ENCODE peak calls at places on chromosomes 11 and 22, in ten cellular contexts. P, W, A, D, V, U, O, Z, E and N are unnamed samples.
A peak's percentile ranks its signal among the peaks of the same experiment; 100 is the strongest.

GRCh38 chr11:100789500-100789899 is 102.4 kb downstream of the ARHGAP42 start:
- DNase-seq in P (no peak), O (peak; percentile 76), U (peak; percentile 50), W (no peak), E (peak; percentile 21), D (peak; percentile 11), V (peak; percentile 50), A (no peak), Z (no peak), N (no peak)

GRCh38 chr22:24474221-24474620 is 20.9 kb upstream of the UPB1 start:
- DNase-seq in A (no peak), Z (peak; percentile 66), D (peak; percentile 68), U (no peak), P (no peak), E (no peak), W (no peak), O (no peak), V (no peak), N (no peak)

GRCh38 chr11:64360403-64360980 is 1.5 kb downstream of the RPS6KA4 start:
- DNase-seq in D (no peak), U (peak; percentile 44), Z (no peak), P (no peak), W (no peak), E (peak; percentile 23), V (no peak), A (no peak), O (no peak), N (no peak)

GRCh38 chr11:15194671-15195415 is 80.1 kb downstream of the INSC start:
- DNase-seq in W (no peak), U (no peak), A (no peak), Z (no peak), O (no peak), V (no peak), P (no peak), E (peak; percentile 14), D (peak; percentile 65), N (no peak)

GRCh38 chr11:62124186-62125113 is 639 bp downstream of the INCENP start:
- DNase-seq in Z (peak; percentile 66), U (peak; percentile 69), A (no peak), P (peak; percentile 14), V (peak; percentile 46), D (peak; percentile 27), E (peak; percentile 45), O (peak; percentile 58), W (no peak), N (peak; percentile 32)

GRCh38 chr11:72716291-72716690 is 35.9 kb downstream of the ARAP1 start:
- DNase-seq in O (no peak), Z (no peak), U (peak; percentile 32), D (peak; percentile 28), E (no peak), A (no peak), V (no peak), W (no peak), P (no peak), N (no peak)

GRCh38 chr22:17339095-17339693 is 30.1 kb upstream of the CECR2 start:
- DNase-seq in E (no peak), Z (peak; percentile 11), A (no peak), P (no peak), O (no peak), V (no peak), W (no peak), D (no peak), U (no peak), N (no peak)

GRCh38 chr11:121112498-121113455 is 11.7 kb downstream of the TECTA start:
- DNase-seq in D (peak; percentile 77), Z (peak; percentile 56), P (peak; percentile 67), E (peak; percentile 51), U (peak; percentile 87), V (peak; percentile 65), A (no peak), O (peak; percentile 60), W (peak; percentile 2), N (no peak)

GRCh38 chr11:78109011-78109685 is 29.5 kb upstream of the NDUFC2 start:
- DNase-seq in A (no peak), U (no peak), P (no peak), E (no peak), W (no peak), Z (no peak), O (no peak), V (no peak), D (no peak), N (no peak)

GRCh38 chr11:2300936-2301630 is 635 bp downstream of the C11orf21 start:
- DNase-seq in E (no peak), U (peak; percentile 63), P (no peak), A (no peak), V (no peak), W (no peak), O (peak; percentile 48), Z (no peak), D (no peak), N (no peak)

GRCh38 chr11:71485063-71485399 is 32.0 kb downstream of the NADSYN1 start:
- DNase-seq in D (no peak), P (no peak), E (no peak), U (no peak), A (no peak), V (no peak), Z (no peak), O (no peak), W (no peak), N (no peak)

DNA sequence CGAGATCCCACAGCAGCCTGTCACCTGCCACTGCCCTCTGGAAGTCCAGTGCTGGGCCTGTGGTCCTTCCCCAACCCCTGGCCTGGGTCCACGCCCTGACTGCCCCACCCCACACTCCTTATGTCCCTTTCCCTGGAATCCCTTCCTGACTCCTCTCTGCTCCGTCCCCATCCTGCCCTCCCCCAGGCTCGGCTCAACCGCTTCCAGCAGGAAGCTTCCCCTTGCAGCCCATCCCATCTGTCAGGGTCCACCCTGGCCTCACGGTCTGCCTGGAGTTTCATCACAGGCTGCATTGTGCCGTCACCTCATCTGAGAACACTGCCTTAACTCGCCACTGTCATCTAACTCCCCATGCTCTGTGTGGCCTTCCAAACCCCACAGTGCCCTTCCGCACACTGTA is 64.2 kb downstream of the NAT10 start:
- DNase-seq in U (peak; percentile 24), V (no peak), E (no peak), D (no peak), A (no peak), O (no peak), P (no peak), W (no peak), Z (no peak), N (no peak)
- H3K27ac ChIP-seq in U (no peak overlapping the region), V (no peak overlapping the region), E (no peak overlapping the region), D (no peak overlapping the region), A (no peak overlapping the region), O (no peak overlapping the region), P (peak overlapping the region; percentile 79), W (no peak overlapping the region), Z (no peak overlapping the region), N (no peak overlapping the region)

DNA sequence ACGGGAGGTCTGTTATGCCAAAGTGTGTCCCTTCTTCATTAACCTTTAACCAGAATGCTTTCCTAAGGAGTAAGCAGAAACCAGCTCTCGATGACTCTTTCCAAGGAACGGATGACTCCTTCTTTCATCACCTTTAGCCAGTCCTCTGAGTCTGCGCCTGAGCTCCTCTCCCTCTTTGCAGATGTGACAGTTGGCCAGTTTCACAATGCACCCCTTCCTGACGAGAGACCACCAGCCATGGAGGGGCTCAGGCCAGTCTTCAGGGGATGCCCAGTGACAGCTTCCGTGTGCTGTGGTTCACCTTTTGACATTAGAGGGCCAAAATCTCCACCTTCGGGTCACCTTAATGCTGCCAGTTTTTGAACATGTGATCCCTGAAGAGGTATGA is 826.1 kb downstream of the TBC1D22A start:
- DNase-seq in E (no peak), U (no peak), O (no peak), A (no peak), V (no peak), Z (no peak), W (no peak), P (no peak), D (no peak), N (no peak)
- H3K9me3 ChIP-seq in E (no peaks in the 10 kb centered on the region), U (no peaks in the 10 kb centered on the region), O (no peaks in the 10 kb centered on the region), A (no peaks in the 10 kb centered on the region), V (no peaks in the 10 kb centered on the region), Z (peaks cover 36% of the 10 kb centered on the region), W (peaks cover 8% of the 10 kb centered on the region), P (no peaks in the 10 kb centered on the region), D (no peaks in the 10 kb centered on the region), N (peaks cover 3% of the 10 kb centered on the region)

GRCh38 chr22:32810241-32811133 is 9.0 kb downstream of the TIMP3 start:
- DNase-seq in E (no peak), U (no peak), A (no peak), O (no peak), W (no peak), V (no peak), P (no peak), D (peak; percentile 59), Z (peak; percentile 51), N (no peak)

GRCh38 chr22:32809786-32810185 is 8.3 kb downstream of the TIMP3 start:
- DNase-seq in A (no peak), Z (no peak), O (no peak), V (no peak), P (no peak), U (no peak), E (no peak), W (no peak), D (no peak), N (no peak)

GRCh38 chr22:32815059-32815458 is 13.6 kb downstream of the TIMP3 start:
- DNase-seq in Z (no peak), D (no peak), E (no peak), W (no peak), P (no peak), V (no peak), A (no peak), O (no peak), U (no peak), N (no peak)

GRCh38 chr22:32814289-32814865 is 12.9 kb downstream of the TIMP3 start:
- DNase-seq in D (no peak), A (no peak), W (no peak), U (no peak), E (no peak), P (no peak), O (no peak), Z (no peak), V (no peak), N (no peak)

GRCh38 chr22:32811788-32812187 is 10.3 kb downstream of the TIMP3 start:
- DNase-seq in O (no peak), P (no peak), A (no peak), U (no peak), E (no peak), Z (no peak), D (peak; percentile 25), V (no peak), W (no peak), N (no peak)
- H3K27ac ChIP-seq in O (no peak overlapping the region), P (no peak overlapping the region), A (no peak overlapping the region), U (peak overlapping the region; percentile 79), E (no peak overlapping the region), Z (no peak overlapping the region), D (no peak overlapping the region), V (no peak overlapping the region), W (no peak overlapping the region), N (no peak overlapping the region)

DNA sequence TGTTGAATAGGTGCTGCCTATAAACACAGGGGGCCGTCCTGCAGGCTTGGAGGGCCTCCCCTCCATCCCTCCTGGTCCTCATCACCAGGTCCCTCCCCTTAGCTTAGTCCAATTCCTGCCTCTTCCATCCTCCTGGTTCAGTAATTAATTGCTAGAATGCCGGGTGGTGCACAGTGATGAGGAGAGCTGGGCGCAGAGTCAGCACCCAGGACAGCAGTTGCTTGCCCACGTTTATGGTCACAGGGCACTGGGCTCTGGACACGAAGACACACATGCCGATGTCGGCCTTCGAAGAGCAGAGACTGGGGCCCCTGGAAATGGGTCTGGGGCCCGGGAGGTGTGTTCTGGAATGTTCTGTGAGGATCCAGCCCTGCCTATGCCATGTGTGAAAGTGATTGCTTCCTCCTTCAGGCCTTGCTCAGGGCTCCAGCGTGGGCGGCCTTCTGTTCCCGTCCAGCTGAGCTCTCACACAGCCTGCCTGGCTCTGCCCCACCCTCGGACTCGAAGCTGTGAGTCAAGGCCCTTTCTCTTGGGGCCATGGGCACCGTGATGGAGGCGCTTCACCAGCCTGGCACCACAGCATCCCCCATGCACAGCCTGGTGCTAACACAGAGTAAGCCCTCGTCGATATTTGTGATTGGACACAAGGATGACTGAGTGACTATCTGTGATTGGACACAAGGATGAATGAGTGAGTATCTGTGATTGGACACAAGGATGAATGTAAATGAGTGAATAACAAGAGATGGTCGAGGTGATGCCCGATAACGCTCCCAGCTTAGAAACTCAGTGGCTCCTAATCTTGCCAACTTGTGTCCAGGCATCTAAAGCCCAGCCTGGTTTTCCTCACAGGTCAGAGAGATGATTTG is 884.7 kb downstream of the BRD1 start:
- DNase-seq in E (no peak), A (no peak), P (no peak), Z (no peak), W (no peak), D (no peak), O (peak; percentile 30), U (no peak), V (no peak), N (no peak)
- H3K9me3 ChIP-seq in E (no peaks in the 10 kb centered on the region), A (no peaks in the 10 kb centered on the region), P (no peaks in the 10 kb centered on the region), Z (peaks cover 66% of the 10 kb centered on the region), W (no peaks in the 10 kb centered on the region), D (no peaks in the 10 kb centered on the region), O (no peaks in the 10 kb centered on the region), U (no peaks in the 10 kb centered on the region), V (no peaks in the 10 kb centered on the region), N (peaks cover 21% of the 10 kb centered on the region)